ENCODE peak calls at places on chromosomes 11 and 22, in six cellular contexts. One of them, this sample, is unnamed.

GRCh38 chr11:20070459-20070858 is 89.8 kb downstream of the DBX1 start:
- DNase-seq in HFF-Myc: no peak
- DNase-seq in endothelial cell: no peak
- DNase-seq in uterus: no peak
- DNase-seq in RWPE1: no peak
- DNase-seq in lung: no peak
- DNase-seq in this sample: no peak

GRCh38 chr22:28001171-28001835 is 82.2 kb upstream of the PITPNB start:
- DNase-seq in HFF-Myc: no peak
- DNase-seq in endothelial cell: no peak
- DNase-seq in RWPE1: no peak
- DNase-seq in uterus: no peak
- DNase-seq in lung: no peak
- DNase-seq in this sample: no peak

GRCh38 chr11:67616431-67617242 is 9.9 kb downstream of the NDUFV1 start:
- DNase-seq in lung: no peak
- DNase-seq in uterus: no peak
- DNase-seq in RWPE1: no peak
- DNase-seq in endothelial cell: no peak
- DNase-seq in HFF-Myc: no peak
- DNase-seq in this sample: no peak

GRCh38 chr11:134040386-134041297 is 28.2 kb upstream of the JAM3 start:
- DNase-seq in endothelial cell: no peak
- DNase-seq in uterus: peak
- DNase-seq in RWPE1: no peak
- DNase-seq in HFF-Myc: no peak
- DNase-seq in lung: no peak
- DNase-seq in this sample: no peak

GRCh38 chr22:31443516-31443915 is 44.1 kb downstream of the DRG1 start:
- DNase-seq in uterus: no peak
- DNase-seq in RWPE1: no peak
- DNase-seq in endothelial cell: no peak
- DNase-seq in lung: no peak
- DNase-seq in HFF-Myc: no peak
- DNase-seq in this sample: no peak

GRCh38 chr11:96257972-96258951 is 84.7 kb downstream of the MAML2 start:
- DNase-seq in HFF-Myc: peak
- DNase-seq in endothelial cell: no peak
- DNase-seq in lung: no peak
- DNase-seq in RWPE1: no peak
- DNase-seq in uterus: no peak
- DNase-seq in this sample: no peak

GRCh38 chr22:20918663-20919220 is 1.5 kb downstream of the CRKL start:
- DNase-seq in RWPE1: peak
- DNase-seq in uterus: no peak
- DNase-seq in endothelial cell: no peak
- DNase-seq in HFF-Myc: no peak
- DNase-seq in lung: no peak
- DNase-seq in this sample: no peak

GRCh38 chr11:95507794-95508193 is 276.8 kb upstream of the SESN3 start:
- DNase-seq in uterus: no peak
- DNase-seq in lung: no peak
- DNase-seq in HFF-Myc: no peak
- DNase-seq in endothelial cell: no peak
- DNase-seq in RWPE1: no peak
- DNase-seq in this sample: no peak

GRCh38 chr11:72678524-72678923 is 4.3 kb upstream of the PDE2A start:
- DNase-seq in uterus: no peak
- DNase-seq in RWPE1: no peak
- DNase-seq in HFF-Myc: no peak
- DNase-seq in endothelial cell: no peak
- DNase-seq in lung: no peak
- DNase-seq in this sample: no peak

GRCh38 chr11:116558504-116559252 is 214.1 kb downstream of the BUD13 start:
- DNase-seq in uterus: no peak
- DNase-seq in RWPE1: no peak
- DNase-seq in lung: no peak
- DNase-seq in endothelial cell: no peak
- DNase-seq in HFF-Myc: no peak
- DNase-seq in this sample: no peak

GRCh38 chr11:2752204-2752772 is 52.5 kb upstream of the KCNQ1OT1 start:
- DNase-seq in HFF-Myc: no peak
- DNase-seq in lung: no peak
- DNase-seq in endothelial cell: no peak
- DNase-seq in uterus: no peak
- DNase-seq in RWPE1: peak
- DNase-seq in this sample: no peak

GRCh38 chr22:48180631-48181030 is 1418.2 kb downstream of the TBC1D22A start:
- DNase-seq in endothelial cell: no peak
- DNase-seq in lung: no peak
- DNase-seq in RWPE1: no peak
- DNase-seq in HFF-Myc: no peak
- DNase-seq in uterus: no peak
- DNase-seq in this sample: no peak

GRCh38 chr11:75469785-75470405 is 36.9 kb upstream of the KLHL35 start:
- DNase-seq in HFF-Myc: no peak
- DNase-seq in RWPE1: no peak
- DNase-seq in uterus: no peak
- DNase-seq in endothelial cell: no peak
- DNase-seq in lung: no peak
- DNase-seq in this sample: no peak

GRCh38 chr11:96748639-96749370 is 359.0 kb downstream of the JRKL start:
- DNase-seq in lung: no peak
- DNase-seq in RWPE1: peak
- DNase-seq in endothelial cell: no peak
- DNase-seq in HFF-Myc: peak
- DNase-seq in uterus: no peak
- DNase-seq in this sample: peak

GRCh38 chr11:34988294-34989255 is 72.2 kb downstream of the PDHX start:
- DNase-seq in HFF-Myc: no peak
- DNase-seq in endothelial cell: no peak
- DNase-seq in lung: no peak
- DNase-seq in RWPE1: no peak
- DNase-seq in uterus: no peak
- DNase-seq in this sample: no peak

GRCh38 chr11:68335693-68336092 is 23.3 kb downstream of the LRP5 start:
- DNase-seq in uterus: no peak
- DNase-seq in lung: no peak
- DNase-seq in endothelial cell: no peak
- DNase-seq in HFF-Myc: no peak
- DNase-seq in RWPE1: no peak
- DNase-seq in this sample: no peak

GRCh38 chr11:70128435-70128906 is 50.4 kb downstream of the ANO1 start:
- DNase-seq in lung: no peak
- DNase-seq in uterus: no peak
- DNase-seq in HFF-Myc: no peak
- DNase-seq in endothelial cell: no peak
- DNase-seq in RWPE1: no peak
- DNase-seq in this sample: no peak

GRCh38 chr11:116062526-116063171 is 558.4 kb upstream of the CADM1 start:
- DNase-seq in uterus: no peak
- DNase-seq in RWPE1: no peak
- DNase-seq in endothelial cell: no peak
- DNase-seq in HFF-Myc: no peak
- DNase-seq in lung: no peak
- DNase-seq in this sample: no peak

GRCh38 chr11:112786886-112787530 is 174.2 kb upstream of the NCAM1 start:
- DNase-seq in RWPE1: no peak
- DNase-seq in lung: no peak
- DNase-seq in HFF-Myc: no peak
- DNase-seq in endothelial cell: no peak
- DNase-seq in uterus: no peak
- DNase-seq in this sample: no peak

GRCh38 chr11:3167143-3168119 is 2.3 kb upstream of the OSBPL5 start:
- DNase-seq in uterus: no peak
- DNase-seq in RWPE1: no peak
- DNase-seq in endothelial cell: no peak
- DNase-seq in lung: no peak
- DNase-seq in HFF-Myc: no peak
- DNase-seq in this sample: no peak

GRCh38 chr11:86403458-86403857 is 28.8 kb downstream of the CCDC81 start:
- DNase-seq in lung: no peak
- DNase-seq in endothelial cell: no peak
- DNase-seq in RWPE1: no peak
- DNase-seq in uterus: no peak
- DNase-seq in HFF-Myc: no peak
- DNase-seq in this sample: no peak

GRCh38 chr11:2579315-2580060 is 120.3 kb downstream of the KCNQ1OT1 start:
- DNase-seq in lung: no peak
- DNase-seq in uterus: peak
- DNase-seq in RWPE1: no peak
- DNase-seq in HFF-Myc: no peak
- DNase-seq in endothelial cell: no peak
- DNase-seq in this sample: no peak

GRCh38 chr11:60208146-60208895 is 25.4 kb upstream of the MS4A6A start:
- DNase-seq in endothelial cell: no peak
- DNase-seq in HFF-Myc: no peak
- DNase-seq in uterus: no peak
- DNase-seq in RWPE1: no peak
- DNase-seq in lung: no peak
- DNase-seq in this sample: no peak

GRCh38 chr22:41762980-41763779 is 37.3 kb upstream of the CCDC134 start:
- DNase-seq in HFF-Myc: no peak
- DNase-seq in RWPE1: no peak
- DNase-seq in lung: no peak
- DNase-seq in endothelial cell: peak
- DNase-seq in uterus: no peak
- DNase-seq in this sample: no peak

DNA sequence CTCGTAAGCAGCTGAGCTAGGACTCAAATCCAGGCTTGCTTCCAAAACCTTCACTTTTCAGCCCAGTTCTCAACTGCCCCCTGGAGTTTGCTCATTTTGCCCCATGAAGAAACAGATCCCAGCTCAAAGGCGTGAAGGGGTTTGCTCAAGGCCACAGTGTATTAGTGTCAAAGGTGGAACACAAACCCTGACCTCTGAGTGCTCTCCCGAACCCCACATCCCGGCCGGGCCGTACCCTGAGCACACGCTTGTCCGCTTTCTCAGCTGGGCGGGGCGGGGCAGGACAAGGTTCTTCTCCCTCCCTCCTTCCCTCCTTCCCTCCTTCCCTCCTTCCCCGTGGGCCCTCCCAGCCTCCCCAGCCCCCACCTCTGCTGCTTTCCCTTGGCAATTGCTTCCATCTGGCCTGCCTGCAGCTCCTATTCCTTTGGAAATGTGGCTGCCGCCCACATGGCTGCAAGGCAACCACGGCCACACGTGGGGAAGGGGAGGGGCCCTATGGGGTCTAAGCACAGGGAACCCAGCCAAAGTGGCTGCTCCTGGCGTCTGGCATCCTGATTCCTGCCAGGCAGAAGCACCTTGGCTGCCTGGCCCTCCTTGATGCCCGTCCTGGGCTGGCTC is 4.1 kb downstream of the ST3GAL4 start:
- DNase-seq in lung: peak
- DNase-seq in RWPE1: no peak
- DNase-seq in HFF-Myc: peak
- DNase-seq in uterus: peak
- DNase-seq in endothelial cell: no peak
- DNase-seq in this sample: peak
- TF ChIP-seq CTCF in lung: no peak
- TF ChIP-seq CTCF in RWPE1: no peak
- TF ChIP-seq CTCF in HFF-Myc: peak
- TF ChIP-seq CTCF in uterus: no peak
- TF ChIP-seq CTCF in endothelial cell: no peak
- TF ChIP-seq CTCF in this sample: peak

DNA sequence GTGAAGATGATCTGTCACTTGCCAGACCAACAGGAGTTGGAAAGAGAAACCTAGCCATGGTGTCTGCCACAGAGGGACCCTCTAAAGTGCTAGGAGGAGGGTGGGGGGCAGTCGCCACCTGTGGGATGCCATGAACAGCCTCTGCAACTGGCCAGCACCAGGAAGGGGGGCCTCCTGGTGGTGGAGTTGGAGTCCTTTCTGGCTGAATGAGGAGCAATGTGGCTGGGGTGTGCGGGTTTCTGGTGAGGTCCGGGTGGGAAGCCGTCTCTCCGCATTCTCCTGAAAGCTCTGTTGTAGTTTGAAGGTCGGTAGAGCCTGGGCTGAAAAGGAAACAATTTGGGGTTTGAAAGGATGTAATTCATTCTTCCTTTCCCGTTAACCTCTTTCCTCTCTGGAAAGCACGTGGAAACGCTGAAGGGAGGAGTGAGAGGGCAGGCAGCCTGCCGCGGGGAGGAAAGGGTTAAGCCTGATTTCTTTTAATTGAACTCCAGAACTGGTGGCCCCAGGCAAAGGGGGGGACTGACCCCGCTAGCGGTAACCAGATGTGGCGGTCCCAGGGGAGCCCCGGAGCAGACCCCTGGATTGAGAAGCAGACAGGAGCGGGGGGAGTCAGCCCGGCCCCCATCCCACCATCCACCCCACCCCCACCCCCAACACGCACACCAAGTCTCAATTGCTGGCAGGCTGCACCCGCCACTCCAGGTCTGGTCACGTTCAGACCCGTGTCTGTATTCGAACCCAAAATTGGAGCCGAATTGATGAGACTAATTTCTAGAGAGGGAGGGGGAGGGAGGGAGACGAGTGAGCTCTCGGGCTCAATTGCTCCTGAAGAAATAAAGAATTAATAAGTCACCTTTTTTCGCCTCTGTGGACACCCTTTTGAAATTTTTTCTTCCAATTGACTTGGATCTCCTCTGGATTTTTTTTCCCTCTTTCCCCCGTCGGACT is 1.8 kb upstream of the FLI1 start:
- DNase-seq in HFF-Myc: no peak
- DNase-seq in endothelial cell: peak
- DNase-seq in uterus: no peak
- DNase-seq in lung: no peak
- DNase-seq in RWPE1: no peak
- DNase-seq in this sample: no peak
- TF ChIP-seq CTCF in HFF-Myc: no peak
- TF ChIP-seq CTCF in endothelial cell: peak
- TF ChIP-seq CTCF in uterus: no peak
- TF ChIP-seq CTCF in lung: no peak
- TF ChIP-seq CTCF in RWPE1: no peak
- TF ChIP-seq CTCF in this sample: no peak

GRCh38 chr22:34599567-34599966 is 466.4 kb upstream of the ISX start:
- DNase-seq in uterus: no peak
- DNase-seq in endothelial cell: no peak
- DNase-seq in lung: no peak
- DNase-seq in RWPE1: no peak
- DNase-seq in HFF-Myc: no peak
- DNase-seq in this sample: no peak
- TF ChIP-seq CTCF in uterus: no peak
- TF ChIP-seq CTCF in endothelial cell: no peak
- TF ChIP-seq CTCF in lung: no peak
- TF ChIP-seq CTCF in RWPE1: no peak
- TF ChIP-seq CTCF in HFF-Myc: no peak
- TF ChIP-seq CTCF in this sample: no peak

DNA sequence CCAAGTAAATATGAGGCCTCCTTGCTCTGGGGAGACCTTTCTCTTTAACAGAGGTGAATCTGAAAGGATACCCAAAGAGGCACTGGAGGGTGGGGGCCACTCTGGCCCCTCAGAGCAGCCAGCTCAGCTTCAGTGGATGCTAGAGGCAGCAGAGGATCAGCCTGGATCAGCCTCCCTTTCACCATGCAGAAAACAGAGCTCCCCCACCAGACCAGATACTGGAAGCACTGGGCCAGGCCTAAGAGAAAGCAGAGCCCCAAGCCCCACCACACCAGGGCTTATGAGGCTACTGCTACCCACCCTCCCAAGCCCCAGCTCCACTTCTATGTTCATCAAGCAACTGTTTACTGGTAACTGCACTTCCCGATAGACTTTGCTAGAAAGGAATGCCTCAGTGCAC is 4.0 kb upstream of the SLC43A3 start:
- DNase-seq in RWPE1: no peak
- DNase-seq in lung: no peak
- DNase-seq in HFF-Myc: no peak
- DNase-seq in endothelial cell: no peak
- DNase-seq in uterus: no peak
- DNase-seq in this sample: no peak
- TF ChIP-seq CTCF in RWPE1: no peak
- TF ChIP-seq CTCF in lung: no peak
- TF ChIP-seq CTCF in HFF-Myc: no peak
- TF ChIP-seq CTCF in endothelial cell: no peak
- TF ChIP-seq CTCF in uterus: no peak
- TF ChIP-seq CTCF in this sample: no peak

This sample was measured in AG09319.